ENCODE peak calls at places on chromosomes 12 and 14, in nine cellular contexts. E is mucosa of gallbladder; N is mucosa of descending colon; J is NCI-H1930; L is lung microvascular endothelial cell; X is sciatic nerve; F is fibroblast of lung; C is activated naive CD8-positive, alpha-beta T cell treated with anti-CD3 and anti-CD28 coated beads, Interleukin-2, amount 10 ng/mL, durations not matched to agents 7 days and 5 days; Y is activated CD8-positive, alpha-beta memory T cell treated with anti-CD3 and anti-CD28 coated beads for 48 hours. Q is an unnamed sample.

GRCh38 chr14:75513911-75514672 is 8.2 kb upstream of the BATF start:
- DNase-seq in C (no peak), J (no peak), Y (no peak), E (no peak), L (no peak), X (no peak), F (no peak), N (no peak), Q (no peak)

GRCh38 chr14:75476274-75476995 is 45.8 kb upstream of the BATF start:
- DNase-seq in E (no peak), J (no peak), L (no peak), Y (no peak), F (peak), X (no peak), N (peak), C (no peak), Q (no peak)

GRCh38 chr14:89417469-89418225 is 614 bp upstream of the FOXN3 start:
- DNase-seq in C (peak), Y (peak), L (peak), J (peak), E (peak), N (peak), X (peak), F (peak), Q (peak)

GRCh38 chr14:100159107-100159864 is at the start of gene DEGS2:
- DNase-seq in F (no peak), Y (peak), N (peak), L (no peak), J (peak), X (no peak), C (peak), E (no peak), Q (peak)

GRCh38 chr12:111436811-111437210 is 31.1 kb downstream of the SH2B3 start:
- DNase-seq in E (no peak), Y (no peak), J (no peak), F (no peak), C (no peak), L (no peak), N (no peak), X (no peak), Q (no peak)

GRCh38 chr12:94603434-94604068 is 46.8 kb downstream of the TMCC3 start:
- DNase-seq in J (no peak), N (peak), X (no peak), F (no peak), E (no peak), C (peak), Y (peak), L (peak), Q (peak)

GRCh38 chr14:64838656-64839055 is 41.1 kb downstream of the SPTB start:
- DNase-seq in C (no peak), Y (no peak), L (no peak), E (no peak), J (no peak), F (no peak), X (no peak), N (no peak), Q (no peak)

GRCh38 chr12:76628745-76629144 is 69.2 kb upstream of the OSBPL8 start:
- DNase-seq in N (no peak), C (no peak), F (peak), J (no peak), Y (no peak), L (no peak), E (no peak), X (no peak), Q (no peak)

GRCh38 chr12:58106185-58106584 is 164.8 kb downstream of the ATP23 start:
- DNase-seq in J (no peak), E (no peak), N (no peak), L (no peak), F (no peak), Y (no peak), X (no peak), C (no peak), Q (no peak)

GRCh38 chr14:104724407-104724980 is 465 bp downstream of the ADSS1 start:
- DNase-seq in C (peak), F (no peak), N (peak), E (peak), Y (no peak), J (no peak), L (peak), X (peak), Q (no peak)

GRCh38 chr12:118984206-118984943 is 3.0 kb downstream of the SRRM4 start:
- DNase-seq in L (no peak), J (no peak), E (no peak), X (no peak), F (no peak), Y (no peak), C (no peak), N (no peak), Q (no peak)

GRCh38 chr12:127245437-127245836 is 1021.5 kb upstream of the TMEM132C start:
- DNase-seq in F (peak), N (no peak), E (no peak), C (no peak), J (no peak), X (no peak), Y (no peak), L (no peak), Q (no peak)

GRCh38 chr12:23753627-23754358 is 195.7 kb downstream of the SOX5 start:
- DNase-seq in C (no peak), L (no peak), J (no peak), E (no peak), Y (no peak), N (no peak), F (no peak), X (no peak), Q (no peak)

GRCh38 chr12:132161046-132161781 is 17.0 kb downstream of the NOC4L start:
- DNase-seq in L (no peak), X (no peak), Y (no peak), C (no peak), E (no peak), N (no peak), F (peak), J (no peak), Q (no peak)

GRCh38 chr14:50523271-50524041 is 8.9 kb downstream of the MAP4K5 start:
- DNase-seq in N (no peak), C (no peak), F (no peak), J (no peak), L (no peak), X (no peak), Y (no peak), E (no peak), Q (no peak)

GRCh38 chr12:92496790-92497189 is 206.0 kb upstream of the PLEKHG7 start:
- DNase-seq in X (no peak), Y (no peak), C (no peak), L (no peak), J (no peak), E (no peak), F (no peak), N (no peak), Q (no peak)

GRCh38 chr12:78035913-78036658 is 205.4 kb downstream of the NAV3 start:
- DNase-seq in L (peak), F (peak), N (no peak), E (no peak), X (no peak), C (no peak), J (no peak), Y (no peak), Q (no peak)

GRCh38 chr14:52052991-52053390 is 15.9 kb downstream of the NID2 start:
- DNase-seq in N (no peak), F (peak), X (no peak), J (no peak), E (no peak), L (peak), C (no peak), Y (no peak), Q (no peak)

GRCh38 chr12:5318874-5319273 is 113.0 kb upstream of the NTF3 start:
- DNase-seq in X (no peak), L (no peak), C (no peak), Y (no peak), J (no peak), F (peak), E (peak), N (no peak), Q (no peak)

GRCh38 chr12:104498211-104498801 is 41.6 kb downstream of the CHST11 start:
- DNase-seq in Y (no peak), X (no peak), L (no peak), J (no peak), F (peak), N (no peak), C (no peak), E (no peak), Q (no peak)

GRCh38 chr14:104369208-104369607 is 210.4 kb upstream of the C14orf180 start:
- DNase-seq in L (no peak), J (no peak), Y (no peak), F (no peak), N (no peak), X (no peak), E (no peak), C (no peak), Q (no peak)

GRCh38 chr12:2262449-2262848 is 209.7 kb downstream of the CACNA1C start:
- DNase-seq in N (no peak), E (no peak), Y (no peak), C (no peak), X (no peak), J (no peak), L (no peak), F (no peak), Q (no peak)

GRCh38 chr12:87807127-87807526 is 222.1 kb downstream of the C12orf50 start:
- DNase-seq in J (no peak), E (no peak), C (no peak), Y (no peak), L (no peak), N (no peak), X (no peak), F (no peak), Q (no peak)

GRCh38 chr14:91261115-91261514 is 16.6 kb upstream of the GPR68 start:
- DNase-seq in X (no peak), Y (no peak), N (no peak), E (no peak), C (no peak), J (no peak), F (no peak), L (peak), Q (no peak)

GRCh38 chr12:26841085-26841484 is 8.1 kb upstream of the ITPR2 start:
- DNase-seq in J (no peak), X (no peak), L (no peak), E (no peak), C (no peak), Y (no peak), N (no peak), F (no peak), Q (no peak)

GRCh38 chr12:49014547-49014946 is 4.0 kb downstream of the PRKAG1 start:
- DNase-seq in X (no peak), J (no peak), L (no peak), E (no peak), C (no peak), N (no peak), F (peak), Y (no peak), Q (no peak)

GRCh38 chr12:2034633-2035420 is 18.0 kb upstream of the CACNA1C start:
- DNase-seq in E (peak), Y (peak), C (peak), L (peak), X (peak), N (peak), J (peak), F (peak), Q (peak)

GRCh38 chr12:79444089-79444488 is 246.7 kb downstream of the PAWR start:
- DNase-seq in X (no peak), F (peak), J (no peak), E (no peak), C (no peak), N (no peak), L (peak), Y (no peak), Q (no peak)

GRCh38 chr12:25518512-25518911 is 34.6 kb downstream of the LMNTD1 start:
- DNase-seq in E (no peak), F (peak), X (no peak), J (no peak), L (no peak), C (no peak), Y (no peak), N (no peak), Q (no peak)

GRCh38 chr14:24070285-24071143 is 848 bp upstream of the CPNE6 start:
- DNase-seq in Y (no peak), N (peak), C (no peak), J (no peak), E (no peak), F (no peak), X (no peak), L (no peak), Q (no peak)

Q was measured in memory B cell.